ENCODE peak calls at places on chromosome 14, in eight cellular contexts. T is stimulated activated CD4-positive, alpha-beta T cell treated with anti-CD3 and anti-CD28 coated beads, Interleukin-12 subunit alpha, Interleukin-12 subunit beta, amount 100 ng/mL, for 24 hours; V is GM10248; A is GM03348; Z is left cardiac atrium; W is ELR; H is CD8-positive, alpha-beta T cell; K is activated T-cell treated with anti-CD3 and anti-CD28 coated beads for 24 hours. M is an unnamed sample.

GRCh38 chr14:105888784-105889665 is 362.6 kb downstream of the TMEM121 start:
- DNase-seq in T (no peak), V (no peak), A (no peak), Z (no peak), W (no peak), H (no peak), K (no peak), M (peak)

GRCh38 chr14:20656274-20656673 is 14.8 kb upstream of the OR6S1 start:
- DNase-seq in T (no peak), V (no peak), A (no peak), Z (no peak), W (no peak), H (no peak), K (no peak), M (no peak)

GRCh38 chr14:77603031-77603430 is 13.4 kb downstream of the SPTLC2 start:
- DNase-seq in T (no peak), V (no peak), A (no peak), Z (no peak), W (no peak), H (no peak), K (no peak), M (no peak)

GRCh38 chr14:74893614-74894091 is 11.9 kb downstream of the DLST start:
- DNase-seq in T (no peak), V (no peak), A (no peak), Z (no peak), W (no peak), H (no peak), K (no peak), M (no peak)

GRCh38 chr14:96762650-96763049 is 34.5 kb upstream of the VRK1 start:
- DNase-seq in T (no peak), V (peak), A (peak), Z (no peak), W (peak), H (no peak), K (no peak), M (no peak)

GRCh38 chr14:31945074-31945613 is 132.0 kb upstream of the ARHGAP5 start:
- DNase-seq in T (no peak), V (no peak), A (no peak), Z (no peak), W (no peak), H (no peak), K (no peak), M (no peak)

GRCh38 chr14:100449225-100449987 is 126.3 kb downstream of the SLC25A47 start:
- DNase-seq in T (no peak), V (no peak), A (no peak), Z (no peak), W (no peak), H (no peak), K (no peak), M (no peak)

GRCh38 chr14:90844321-90844720 is 28.1 kb upstream of the TTC7B start:
- DNase-seq in T (no peak), V (no peak), A (no peak), Z (no peak), W (no peak), H (no peak), K (no peak), M (no peak)

GRCh38 chr14:102826161-102826560 is 48.9 kb downstream of the TRAF3 start:
- DNase-seq in T (no peak), V (no peak), A (no peak), Z (no peak), W (no peak), H (no peak), K (no peak), M (no peak)

GRCh38 chr14:58805057-58805456 is 167.3 kb downstream of the DACT1 start:
- DNase-seq in T (no peak), V (no peak), A (peak), Z (peak), W (no peak), H (no peak), K (no peak), M (no peak)

GRCh38 chr14:75427482-75428229 is at the start of gene JDP2:
- DNase-seq in T (peak), V (peak), A (peak), Z (peak), W (peak), H (peak), K (peak), M (peak)

GRCh38 chr14:86683525-86683924 is 1153.6 kb downstream of the FLRT2 start:
- DNase-seq in T (no peak), V (no peak), A (no peak), Z (no peak), W (peak), H (no peak), K (no peak), M (no peak)

GRCh38 chr14:36829547-36829946 is 167.9 kb downstream of the PAX9 start:
- DNase-seq in T (no peak), V (no peak), A (no peak), Z (no peak), W (no peak), H (no peak), K (no peak), M (no peak)

M was measured in T-helper 17 cell.